ENCODE peak calls at places on chromosomes 16 and 17, in four cellular contexts. C is K562, L is GM12878, Z is HepG2. F is an unnamed sample.

GRCh38 chr17:55898195-55898594 is 147.3 kb downstream of the PCTP start:
- DNase-seq in C (no peak), Z (no peak), L (no peak), F (no peak)

GRCh38 chr16:11407047-11407982 is 62.1 kb downstream of the RMI2 start:
- DNase-seq in Z (peak), C (peak), L (peak), F (peak)

GRCh38 chr16:30760577-30761426 is 1.1 kb downstream of the CFAP119 start:
- DNase-seq in L (no peak), Z (no peak), C (no peak), F (no peak)

GRCh38 chr17:77209330-77209748 is 68.6 kb downstream of the SEC14L1 start:
- DNase-seq in L (no peak), C (no peak), Z (peak), F (no peak)

GRCh38 chr17:43690624-43691316 is 29.0 kb upstream of the MEOX1 start:
- DNase-seq in Z (no peak), C (no peak), L (no peak), F (no peak)

GRCh38 chr17:78920528-78920927 is 4.7 kb downstream of the TIMP2 start:
- DNase-seq in Z (peak), L (no peak), C (no peak), F (no peak)

GRCh38 chr16:68756250-68757051 is 19.4 kb downstream of the CDH1 start:
- DNase-seq in Z (no peak), L (peak), C (no peak), F (no peak)

GRCh38 chr16:4370570-4371480 is 823 bp upstream of the VASN start:
- DNase-seq in Z (peak), C (peak), L (no peak), F (no peak)

GRCh38 chr16:48547530-48547929 is 62.5 kb downstream of the N4BP1 start:
- DNase-seq in C (no peak), L (no peak), Z (no peak), F (no peak)

GRCh38 chr17:31308935-31309334 is 4.9 kb downstream of the EVI2B start:
- DNase-seq in L (no peak), Z (no peak), C (no peak), F (no peak)

GRCh38 chr17:50331085-50331791 is 14.7 kb upstream of the XYLT2 start:
- DNase-seq in Z (no peak), C (no peak), L (no peak), F (no peak)

GRCh38 chr17:60560860-60561257 is 34.8 kb upstream of the APPBP2 start:
- DNase-seq in L (no peak), C (no peak), Z (peak), F (no peak)

GRCh38 chr17:21467196-21467595 is 91.0 kb downstream of the KCNJ12 start:
- DNase-seq in Z (no peak), L (no peak), C (no peak), F (no peak)

GRCh38 chr16:85068746-85069145 is 41.2 kb downstream of the KIAA0513 start:
- DNase-seq in Z (no peak), L (no peak), C (no peak), F (no peak)

GRCh38 chr16:17354121-17354750 is 116.5 kb downstream of the XYLT1 start:
- DNase-seq in C (no peak), Z (no peak), L (no peak), F (no peak)

GRCh38 chr16:20638711-20639335 is 58.7 kb downstream of the ACSM1 start:
- DNase-seq in Z (no peak), L (no peak), C (no peak), F (no peak)

GRCh38 chr17:80653856-80654255 is 109.2 kb downstream of the RPTOR start:
- DNase-seq in C (no peak), Z (no peak), L (no peak), F (no peak)

GRCh38 chr16:48499822-48500440 is 110.0 kb downstream of the N4BP1 start:
- DNase-seq in L (no peak), Z (no peak), C (no peak), F (no peak)

GRCh38 chr16:64094992-64095579 is 1026.8 kb downstream of the CDH11 start:
- DNase-seq in C (no peak), Z (no peak), L (no peak), F (no peak)

GRCh38 chr17:4988168-4988567 is 693 bp upstream of the CAMTA2 start:
- DNase-seq in C (no peak), Z (no peak), L (no peak), F (no peak)

GRCh38 chr17:45814622-45815606 is 29.8 kb upstream of the SPPL2C start:
- DNase-seq in Z (no peak), C (no peak), L (no peak), F (no peak)

GRCh38 chr16:66720766-66721165 is 24.2 kb upstream of the CMTM4 start:
- DNase-seq in C (no peak), Z (no peak), L (no peak), F (no peak)

GRCh38 chr17:77145635-77146632 is 5.2 kb downstream of the SEC14L1 start:
- DNase-seq in C (no peak), Z (peak), L (peak), F (no peak)

GRCh38 chr17:41518789-41519449 is at the start of gene KRT15:
- DNase-seq in L (no peak), C (no peak), Z (no peak), F (no peak)

GRCh38 chr17:65020284-65020683 is 36.3 kb downstream of the GNA13 start:
- DNase-seq in C (no peak), L (no peak), Z (no peak), F (no peak)
- TF ChIP-seq FOXK2 in C (no peak), L (no peak), Z (no peak), F (no peak)

DNA sequence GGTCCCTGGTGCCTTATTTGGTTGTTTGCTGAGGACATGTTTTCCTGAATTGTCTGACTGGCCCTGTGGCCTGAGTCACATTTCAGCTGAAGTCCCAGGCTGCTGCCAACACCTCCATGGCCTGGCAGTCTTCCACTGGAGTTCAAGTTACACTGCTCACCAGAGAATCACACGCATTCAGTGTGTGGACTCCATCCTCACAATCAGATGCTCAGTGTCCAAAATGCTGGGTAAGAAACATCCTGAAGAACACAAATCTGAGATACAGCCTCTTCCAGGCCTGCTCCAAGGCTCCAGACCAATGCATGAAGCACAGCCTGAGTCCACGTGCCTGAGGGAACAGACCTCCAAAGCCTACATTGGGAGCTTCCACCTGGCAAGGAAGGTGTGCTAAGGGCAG is 19.2 kb downstream of the CD300LB start:
- DNase-seq in L (no peak), C (no peak), Z (no peak), F (no peak)
- TF ChIP-seq FOXK2 in L (no peak), C (no peak), Z (no peak), F (no peak)

DNA sequence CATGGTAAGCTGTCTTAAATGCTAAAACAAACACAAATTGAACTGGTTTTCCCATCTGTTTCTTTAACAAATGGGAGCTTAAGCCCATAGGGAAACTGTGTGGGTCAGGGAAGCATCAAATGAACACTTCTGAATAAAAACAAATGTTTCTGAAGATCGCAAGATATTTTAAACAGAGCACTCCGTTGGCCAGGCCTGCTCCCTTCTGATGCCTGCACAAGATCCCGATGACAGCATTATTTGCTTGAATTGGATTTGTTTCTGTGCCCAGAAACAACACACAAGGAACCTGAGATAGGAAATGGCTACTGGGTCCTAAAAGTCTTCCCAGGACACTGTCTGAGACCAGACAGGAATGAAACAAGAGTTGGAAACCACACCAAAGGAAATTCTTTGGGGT is 425.8 kb upstream of the ZFHX3 start:
- DNase-seq in C (no peak), L (no peak), Z (no peak), F (no peak)
- TF ChIP-seq FOXK2 in C (no peak), L (no peak), Z (no peak), F (no peak)

DNA sequence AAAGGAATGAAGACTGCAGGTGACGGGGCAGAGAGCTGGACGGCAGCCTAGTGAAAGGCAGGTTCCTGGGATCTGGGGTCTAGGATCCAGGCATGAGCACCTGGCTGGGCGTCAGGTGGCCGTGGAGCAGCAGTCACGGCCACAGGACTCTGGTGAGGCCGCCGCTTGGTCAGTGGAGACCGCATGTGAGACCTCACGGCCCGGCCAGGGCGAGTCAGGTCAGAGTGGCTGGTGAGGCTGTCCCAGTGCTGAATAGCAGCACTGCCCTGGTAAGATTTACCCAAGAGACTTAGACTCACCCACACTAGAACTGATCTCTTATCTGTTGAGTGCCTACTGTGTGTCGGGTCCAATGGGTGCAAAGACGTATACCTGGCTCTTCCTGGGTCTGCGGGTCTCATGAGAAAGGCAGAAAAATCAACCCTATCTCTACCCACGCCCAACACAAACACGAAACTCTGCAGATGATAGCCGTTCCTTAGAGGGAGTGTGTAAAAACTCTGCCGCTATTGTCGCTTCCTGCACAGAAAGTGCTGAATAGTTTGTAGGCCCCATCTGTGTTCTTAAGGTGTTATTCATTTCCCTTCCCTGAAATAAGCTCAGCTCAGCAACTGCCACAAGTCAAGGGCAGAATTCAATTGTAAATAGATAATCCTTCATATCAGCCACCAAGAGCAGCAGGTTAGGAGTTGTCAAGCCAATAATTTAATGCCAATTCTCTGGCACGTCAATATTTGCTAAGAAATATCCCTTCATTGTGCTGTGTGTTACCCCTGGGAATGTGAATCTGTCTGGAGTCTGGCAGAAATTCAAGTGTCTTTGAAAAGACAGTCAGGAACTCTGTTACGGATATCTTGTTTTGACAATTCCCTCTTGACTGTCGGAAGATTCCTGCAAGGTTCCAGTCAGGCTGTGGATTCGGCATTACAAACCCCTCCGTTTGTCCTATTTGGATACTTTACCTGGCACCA is 240.0 kb downstream of the NTN1 start:
- DNase-seq in L (no peak), Z (no peak), C (no peak), F (no peak)
- TF ChIP-seq FOXK2 in L (no peak), Z (no peak), C (no peak), F (no peak)